ENCODE peak calls at places on chromosomes 7 and 10, in five cellular contexts. E is stomach, F is prostate gland, D is upper lobe of left lung, B is endothelial cell of umbilical vein. Z is an unnamed sample.

GRCh38 chr7:43303740-43304241 is 191.3 kb downstream of the HECW1 start:
- DNase-seq in B (no peak), F (no peak), E (no peak), D (no peak), Z (no peak)

GRCh38 chr10:109987413-109987812 is 20.4 kb upstream of the ADD3 start:
- DNase-seq in F (no peak), D (no peak), E (no peak), B (peak), Z (no peak)

GRCh38 chr7:75033064-75033463 is 40.5 kb downstream of the RCC1L start:
- DNase-seq in D (no peak), E (no peak), F (no peak), B (no peak), Z (no peak)

GRCh38 chr10:43622022-43622421 is 15.8 kb downstream of the ZNF485 start:
- DNase-seq in E (no peak), F (no peak), D (no peak), B (no peak), Z (no peak)

GRCh38 chr7:143374556-143374955 is 6.6 kb upstream of the ZYX start:
- DNase-seq in D (no peak), E (no peak), F (no peak), B (no peak), Z (no peak)

GRCh38 chr7:127885843-127886242 is 145.4 kb downstream of the LRRC4 start:
- DNase-seq in F (no peak), B (peak), E (no peak), D (no peak), Z (no peak)

GRCh38 chr10:27235706-27236105 is 4.9 kb downstream of the ACBD5 start:
- DNase-seq in B (no peak), E (no peak), D (no peak), F (no peak), Z (no peak)

GRCh38 chr10:33559105-33559504 is 224.6 kb upstream of the NRP1 start:
- DNase-seq in F (no peak), B (no peak), D (no peak), E (no peak), Z (no peak)

GRCh38 chr7:83509255-83510021 is 139.5 kb downstream of the SEMA3E start:
- DNase-seq in E (no peak), B (no peak), D (no peak), F (no peak), Z (no peak)

GRCh38 chr10:127013696-127014095 is 108.5 kb downstream of the DOCK1 start:
- DNase-seq in B (no peak), F (no peak), D (no peak), E (no peak), Z (no peak)

GRCh38 chr10:26157734-26158133 is 58.8 kb upstream of the GAD2 start:
- DNase-seq in B (no peak), F (no peak), E (no peak), D (no peak), Z (no peak)

GRCh38 chr7:99369767-99370353 is 4.7 kb upstream of the ARPC1B start:
- DNase-seq in D (no peak), E (no peak), F (no peak), B (no peak), Z (no peak)

GRCh38 chr7:130351664-130352015 is 7.0 kb downstream of the CPA5 start:
- DNase-seq in E (no peak), B (no peak), F (no peak), D (no peak), Z (no peak)

GRCh38 chr7:129341838-129342806 is 92.1 kb upstream of the STRIP2 start:
- DNase-seq in E (no peak), B (no peak), D (no peak), F (no peak), Z (no peak)

GRCh38 chr10:100624298-100624697 is 88.6 kb downstream of the HIF1AN start:
- DNase-seq in E (no peak), B (no peak), F (no peak), D (no peak), Z (no peak)

GRCh38 chr10:92419740-92420553 is 129.0 kb downstream of the MARCHF5 start:
- DNase-seq in D (peak), F (no peak), B (peak), E (peak), Z (no peak)

GRCh38 chr10:9786576-9786975 is 1231.1 kb upstream of the CELF2 start:
- DNase-seq in E (no peak), F (no peak), D (no peak), B (peak), Z (no peak)

GRCh38 chr7:28409716-28410627 is 2.3 kb upstream of the CREB5 start:
- DNase-seq in B (peak), D (no peak), E (peak), F (peak), Z (no peak)

GRCh38 chr7:28407643-28408042 is 4.7 kb upstream of the CREB5 start:
- DNase-seq in F (no peak), E (no peak), B (no peak), D (no peak), Z (no peak)

GRCh38 chr7:28408105-28408973 is 4.0 kb upstream of the CREB5 start:
- DNase-seq in E (no peak), D (no peak), B (no peak), F (no peak), Z (peak)

GRCh38 chr7:28410628-28411578 is 1.4 kb upstream of the CREB5 start:
- DNase-seq in E (no peak), F (no peak), B (peak), D (no peak), Z (no peak)

DNA sequence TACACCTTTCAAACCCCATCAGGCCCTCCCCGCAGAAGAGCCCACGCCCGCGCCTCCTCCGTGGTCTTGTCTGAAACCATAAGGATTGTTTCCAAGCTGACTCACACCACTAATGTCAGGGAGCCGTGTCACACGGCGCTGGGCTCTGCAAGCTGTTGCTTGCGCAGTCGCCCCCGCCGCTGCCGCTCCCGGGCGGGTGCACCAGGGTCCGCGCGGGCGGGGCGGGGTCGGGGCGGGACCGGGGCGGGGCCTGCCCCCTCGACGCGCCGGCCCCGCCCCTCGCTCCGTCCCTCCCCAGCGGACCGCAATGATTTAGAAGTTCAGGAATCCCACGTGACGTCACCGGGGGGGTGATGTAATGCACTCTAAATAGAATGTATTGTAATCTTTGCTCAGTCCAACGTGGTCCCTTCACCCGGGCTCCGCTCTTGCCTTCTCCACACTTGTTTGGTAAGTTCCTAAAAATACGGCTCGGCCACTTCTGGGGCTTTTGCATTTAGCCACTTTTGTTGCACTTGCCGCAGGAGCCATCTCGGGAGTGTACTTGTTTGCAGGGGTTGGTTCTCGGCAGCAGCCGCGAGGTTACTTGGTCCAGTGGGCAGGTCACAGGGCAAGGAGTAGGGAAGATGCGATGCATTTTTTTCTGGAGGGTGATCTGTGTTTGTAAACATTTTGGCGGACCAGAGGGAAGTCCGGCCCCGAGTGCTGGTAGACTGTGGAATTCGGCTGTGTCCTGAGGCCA is 3.2 kb upstream of the CREB5 start:
- DNase-seq in B (peak), E (peak), D (peak), F (peak), Z (no peak)
- TF ChIP-seq POLR2A in B (no peak), E (no peak), D (no peak), F (peak), Z (peak)

GRCh38 chr10:35191523-35191922 is 64.9 kb downstream of the CREM start:
- DNase-seq in B (peak), D (peak), E (no peak), F (no peak), Z (no peak)
- H3K27ac ChIP-seq in B (peak), D (peak), E (peak), F (no peak), Z (no peak)

GRCh38 chr7:56097700-56098099 is 4.9 kb upstream of the PHKG1 start:
- DNase-seq in F (no peak), E (peak), B (peak), D (no peak), Z (no peak)

GRCh38 chr7:56105508-56105907 is 768 bp downstream of the CHCHD2 start:
- DNase-seq in F (no peak), B (peak), E (no peak), D (peak), Z (no peak)

DNA sequence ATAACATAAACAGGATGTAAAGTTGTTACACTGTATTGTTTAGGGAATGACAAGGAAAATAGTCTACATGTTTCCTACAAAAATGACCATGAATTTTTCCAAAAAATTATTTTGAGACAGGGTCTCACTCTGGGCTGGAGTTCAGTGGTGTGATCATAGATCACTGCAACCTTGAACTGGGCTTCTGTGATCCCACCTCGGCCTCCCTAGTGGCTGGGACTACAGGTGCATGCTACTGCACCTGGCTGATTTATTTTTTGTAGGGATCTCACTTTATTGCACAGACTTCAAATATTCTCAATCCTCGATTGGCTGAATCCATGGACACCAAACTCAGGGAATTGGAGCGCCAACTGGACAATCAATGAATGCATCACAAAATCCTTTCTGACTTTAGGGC is 6.6 kb downstream of the CHCHD2 start:
- DNase-seq in F (no peak), B (no peak), E (no peak), D (no peak), Z (no peak)
- TF ChIP-seq POLR2AphosphoS5 in F (no peak), B (no peak), E (no peak), D (no peak), Z (no peak)

DNA sequence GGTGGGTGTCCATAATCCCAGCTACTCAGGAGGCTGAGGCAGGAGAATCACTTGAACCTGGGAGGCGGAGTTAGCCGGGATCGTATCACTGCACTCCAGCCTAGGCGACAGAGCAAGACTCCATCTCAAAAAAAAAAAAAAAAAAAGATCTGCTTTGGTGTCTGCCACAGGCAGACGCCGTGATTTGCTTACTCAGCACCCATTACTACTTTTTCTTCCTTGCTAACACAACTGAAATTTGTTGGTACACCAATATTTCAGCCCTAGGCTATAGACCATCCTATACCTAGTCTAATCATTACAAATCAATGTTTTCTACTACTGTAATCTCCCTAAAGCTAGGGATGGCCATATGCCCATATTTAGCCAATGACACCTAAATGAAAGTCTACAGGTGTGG is 53.5 kb upstream of the PARD3 start:
- DNase-seq in B (no peak), E (no peak), D (no peak), F (no peak), Z (no peak)
- TF ChIP-seq POLR2A in B (no peak), E (no peak), D (no peak), F (no peak), Z (no peak)

GRCh38 chr10:72265925-72266865 is 7.5 kb upstream of the DDIT4 start:
- DNase-seq in F (no peak), E (no peak), B (no peak), D (no peak), Z (no peak)
- H3K27ac ChIP-seq in F (no peak), E (no peak), B (no peak), D (no peak), Z (no peak)